ENCODE peak calls at places on chromosomes 16 and 17, in six cellular contexts. H is AG08396; Y is tibial artery; S is endothelial cell; V is GM04503; A is stimulated activated CD8-positive, alpha-beta memory T cell treated with anti-CD3 and anti-CD28 coated beads, Interleukin-15, amount 100 ng/mL, for 1 hour. W is an unnamed sample.

GRCh38 chr16:14132696-14133048 is 61.6 kb downstream of the MRTFB start:
- DNase-seq in H (peak), Y (no peak), S (no peak), V (no peak), A (no peak), W (peak)

GRCh38 chr17:9432121-9432866 is 143.3 kb downstream of the STX8 start:
- DNase-seq in H (no peak), Y (no peak), S (no peak), V (no peak), A (no peak), W (peak)

GRCh38 chr17:46984341-46984740 is 5.3 kb upstream of the RPRML start:
- DNase-seq in H (no peak), Y (no peak), S (no peak), V (no peak), A (no peak), W (no peak)

GRCh38 chr16:61323456-61323855 is 712.8 kb downstream of the CDH8 start:
- DNase-seq in H (no peak), Y (no peak), S (no peak), V (no peak), A (no peak), W (no peak)

GRCh38 chr17:7393613-7394451 is 493 bp downstream of the PLSCR3 start:
- DNase-seq in H (peak), Y (no peak), S (no peak), V (no peak), A (peak), W (peak)

GRCh38 chr17:42135664-42136653 is 13.4 kb downstream of the HSPB9 start:
- DNase-seq in H (peak), Y (peak), S (no peak), V (no peak), A (no peak), W (no peak)

GRCh38 chr17:50295021-50295420 is 20.8 kb downstream of the TMEM92 start:
- DNase-seq in H (no peak), Y (no peak), S (no peak), V (no peak), A (no peak), W (no peak)

GRCh38 chr17:4499431-4500187 is 928 bp downstream of the SPNS2 start:
- DNase-seq in H (no peak), Y (no peak), S (peak), V (no peak), A (no peak), W (peak)

GRCh38 chr17:3738562-3739295 is 15.0 kb downstream of the HASPIN start:
- DNase-seq in H (no peak), Y (no peak), S (no peak), V (no peak), A (no peak), W (no peak)

GRCh38 chr16:84052071-84052622 is 9.6 kb upstream of the SLC38A8 start:
- DNase-seq in H (no peak), Y (peak), S (no peak), V (no peak), A (no peak), W (no peak)

GRCh38 chr16:13909069-13909468 is 10.9 kb upstream of the ERCC4 start:
- DNase-seq in H (no peak), Y (no peak), S (no peak), V (no peak), A (no peak), W (no peak)

GRCh38 chr16:84103678-84104077 is 13.1 kb downstream of the MBTPS1 start:
- DNase-seq in H (no peak), Y (no peak), S (no peak), V (no peak), A (no peak), W (no peak)

GRCh38 chr17:79388556-79389295 is 222.1 kb downstream of the RBFOX3 start:
- DNase-seq in H (peak), Y (no peak), S (peak), V (no peak), A (no peak), W (peak)

GRCh38 chr17:17609121-17609520 is 17.6 kb upstream of the PEMT start:
- DNase-seq in H (no peak), Y (no peak), S (no peak), V (no peak), A (no peak), W (no peak)

W was measured in GM20000.